ENCODE peak calls at places on chromosomes 16 and 17, in five cellular contexts. I is pons, H is GM03348, U is NCI-H1930, R is GM12865. Z is an unnamed sample.

GRCh38 chr16:3187798-3188674 is at the start of gene OR1F1:
- DNase-seq in I (no peak), H (peak), U (peak), R (peak), Z (no peak)

GRCh38 chr16:88423448-88423850 is 29.6 kb upstream of the ZFPM1 start:
- DNase-seq in I (no peak), H (no peak), U (no peak), R (no peak), Z (no peak)

GRCh38 chr16:29896841-29897240 is 2.5 kb downstream of the SEZ6L2 start:
- DNase-seq in I (no peak), H (no peak), U (no peak), R (no peak), Z (no peak)

GRCh38 chr16:14502932-14503741 is 126.9 kb downstream of the PARN start:
- DNase-seq in I (no peak), H (no peak), U (no peak), R (peak), Z (no peak)

GRCh38 chr17:49022391-49022941 is 25.3 kb downstream of the IGF2BP1 start:
- DNase-seq in I (no peak), H (peak), U (no peak), R (no peak), Z (peak)

GRCh38 chr17:44761932-44762810 is 3.4 kb downstream of the ADAM11 start:
- DNase-seq in I (no peak), H (no peak), U (no peak), R (no peak), Z (no peak)

GRCh38 chr16:11796227-11797165 is 562 bp downstream of the ZC3H7A start:
- DNase-seq in I (peak), H (peak), U (no peak), R (peak), Z (no peak)

GRCh38 chr16:83807327-83807709 is 460 bp upstream of the HSBP1 start:
- DNase-seq in I (no peak), H (no peak), U (no peak), R (peak), Z (no peak)

GRCh38 chr17:55690105-55690508 is 32.6 kb downstream of the TMEM100 start:
- DNase-seq in I (no peak), H (peak), U (no peak), R (no peak), Z (no peak)

GRCh38 chr17:33288954-33289353 is 4.1 kb downstream of the ASIC2 start:
- DNase-seq in I (no peak), H (no peak), U (no peak), R (no peak), Z (peak)

GRCh38 chr17:41654134-41654907 is 29.9 kb upstream of the KRT17 start:
- DNase-seq in I (no peak), H (no peak), U (no peak), R (no peak), Z (peak)

GRCh38 chr16:29995330-29995910 is at the start of gene HIRIP3:
- DNase-seq in I (peak), H (peak), U (peak), R (peak), Z (peak)

GRCh38 chr17:73797594-73798110 is 153.4 kb upstream of the SDK2 start:
- DNase-seq in I (no peak), H (no peak), U (no peak), R (no peak), Z (no peak)

GRCh38 chr17:1053661-1054360 is 56.9 kb downstream of the TIMM22 start:
- DNase-seq in I (no peak), H (no peak), U (no peak), R (no peak), Z (no peak)

GRCh38 chr16:35910409-35910808 is 2451.0 kb downstream of the TP53TG3F start:
- DNase-seq in I (no peak), H (no peak), U (no peak), R (no peak), Z (no peak)

GRCh38 chr16:53043986-53044571 is 8.6 kb downstream of the CHD9NB start:
- DNase-seq in I (no peak), H (no peak), U (no peak), R (no peak), Z (no peak)

GRCh38 chr17:75152971-75153853 is 1.1 kb downstream of the JPT1 start:
- DNase-seq in I (no peak), H (peak), U (no peak), R (peak), Z (peak)

GRCh38 chr17:79591014-79591590 is 19.7 kb downstream of the RBFOX3 start:
- DNase-seq in I (no peak), H (no peak), U (no peak), R (no peak), Z (no peak)

GRCh38 chr16:75550211-75550662 is 5.8 kb downstream of the TMEM231 start:
- DNase-seq in I (peak), H (peak), U (no peak), R (peak), Z (peak)

GRCh38 chr17:42879596-42879985 is 21.0 kb upstream of the G6PC1 start:
- DNase-seq in I (no peak), H (peak), U (no peak), R (no peak), Z (no peak)

GRCh38 chr16:85210423-85211169 is 98.3 kb upstream of the CIBAR2 start:
- DNase-seq in I (no peak), H (peak), U (no peak), R (no peak), Z (no peak)

GRCh38 chr17:4708436-4708835 is 2.0 kb upstream of the ARRB2 start:
- DNase-seq in I (peak), H (no peak), U (no peak), R (peak), Z (no peak)

GRCh38 chr17:15954222-15954621 is 9.3 kb downstream of the ADORA2B start:
- DNase-seq in I (no peak), H (peak), U (no peak), R (no peak), Z (peak)

GRCh38 chr17:66214893-66215528 is 14.2 kb downstream of the APOH start:
- DNase-seq in I (no peak), H (no peak), U (no peak), R (no peak), Z (no peak)

GRCh38 chr16:25093208-25094061 is 18.1 kb upstream of the LCMT1 start:
- DNase-seq in I (peak), H (no peak), U (no peak), R (peak), Z (no peak)

GRCh38 chr17:78458739-78459335 is 80.4 kb downstream of the PGS1 start:
- DNase-seq in I (peak), H (no peak), U (no peak), R (no peak), Z (no peak)

GRCh38 chr16:20928774-20929411 is 28.3 kb downstream of the LYRM1 start:
- DNase-seq in I (no peak), H (peak), U (no peak), R (peak), Z (no peak)

GRCh38 chr16:56203052-56203451 is 11.8 kb downstream of the GNAO1 start:
- DNase-seq in I (peak), H (no peak), U (no peak), R (peak), Z (peak)

GRCh38 chr17:75933836-75934235 is 7.0 kb downstream of the FBF1 start:
- DNase-seq in I (no peak), H (no peak), U (no peak), R (no peak), Z (no peak)

GRCh38 chr16:23278031-23278430 is 24.1 kb upstream of the SCNN1B start:
- DNase-seq in I (no peak), H (no peak), U (no peak), R (no peak), Z (no peak)

GRCh38 chr17:38436386-38436785 is 8.1 kb downstream of the ARHGAP23 start:
- DNase-seq in I (no peak), H (no peak), U (no peak), R (no peak), Z (no peak)

GRCh38 chr16:9845661-9846361 is 336.4 kb downstream of the GRIN2A start:
- DNase-seq in I (no peak), H (peak), U (no peak), R (no peak), Z (no peak)